ENCODE peak calls at places on chromosomes 11 and 22, in seven cellular contexts. O is BE2C, S is heart left ventricle, Z is HCT116, N is PC-9, B is brain microvascular endothelial cell, Q is psoas muscle. W is an unnamed sample.

GRCh38 chr22:23696326-23696851 is 5.6 kb downstream of the RGL4 start:
- DNase-seq in O (no peak), S (no peak), Z (no peak), N (no peak), B (peak; percentile 40), Q (peak; percentile 71), W (no peak)

GRCh38 chr11:68843703-68844312 is 2.1 kb upstream of the CPT1A start:
- DNase-seq in O (no peak), S (peak; percentile 93), Z (peak; percentile 67), N (peak; percentile 91), B (no peak), Q (peak; percentile 78), W (no peak)

GRCh38 chr11:77054018-77054417 is 12.8 kb upstream of the CAPN5 start:
- DNase-seq in O (no peak), S (no peak), Z (no peak), N (no peak), B (no peak), Q (no peak), W (no peak)

GRCh38 chr11:68383976-68384501 is 71.6 kb downstream of the LRP5 start:
- DNase-seq in O (peak; percentile 78), S (no peak), Z (peak; percentile 24), N (peak; percentile 61), B (peak; percentile 51), Q (peak; percentile 80), W (peak; percentile 11)

GRCh38 chr11:100593321-100593720 is 93.8 kb upstream of the ARHGAP42 start:
- DNase-seq in O (no peak), S (no peak), Z (no peak), N (no peak), B (no peak), Q (no peak), W (no peak)

GRCh38 chr22:39348909-39349505 is 784 bp upstream of the SYNGR1 start:
- DNase-seq in O (peak; percentile 58), S (peak; percentile 32), Z (no peak), N (no peak), B (no peak), Q (no peak), W (no peak)

GRCh38 chr11:64339754-64340408 is at the start of gene CCDC88B:
- DNase-seq in O (no peak), S (peak; percentile 87), Z (no peak), N (no peak), B (no peak), Q (peak; percentile 77), W (no peak)

GRCh38 chr11:65493367-65494176 is 5.3 kb upstream of the MALAT1 start:
- DNase-seq in O (no peak), S (no peak), Z (peak; percentile 94), N (peak; percentile 90), B (peak; percentile 96), Q (peak; percentile 92), W (peak; percentile 99)

GRCh38 chr11:70207531-70208131 is 4.5 kb downstream of the FADD start:
- DNase-seq in O (no peak), S (no peak), Z (no peak), N (no peak), B (no peak), Q (no peak), W (no peak)
- H3K4me3 ChIP-seq in O (no peak overlapping the region), S (no peak overlapping the region), Z (no peak overlapping the region), N (no peak overlapping the region), B (no peak overlapping the region), Q (no peak overlapping the region), W (no peak overlapping the region)

DNA sequence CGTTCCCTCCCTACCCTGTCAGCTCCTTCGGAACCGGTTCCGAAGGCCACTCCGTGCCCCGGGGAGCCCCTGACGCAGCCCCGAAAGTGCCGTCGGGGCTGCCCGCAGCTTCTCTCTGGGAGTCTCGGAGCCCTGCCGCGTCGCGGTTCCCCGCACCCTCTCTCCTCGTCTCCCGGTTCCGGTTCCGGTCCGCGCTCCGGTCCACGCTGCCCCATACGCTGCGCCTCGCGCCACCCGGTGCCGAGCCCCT is 626 bp downstream of the MTA2 start:
- DNase-seq in O (no peak), S (no peak), Z (no peak), N (no peak), B (no peak), Q (no peak), W (no peak)
- H3K36me3 ChIP-seq in O (peaks cover 26% of the 10 kb centered on the region), S (peaks cover 43% of the 10 kb centered on the region), Z (peaks cover 30% of the 10 kb centered on the region), N (peaks cover 15% of the 10 kb centered on the region), B (peaks cover 27% of the 10 kb centered on the region), Q (peaks cover 44% of the 10 kb centered on the region), W (peaks cover 15% of the 10 kb centered on the region)

DNA sequence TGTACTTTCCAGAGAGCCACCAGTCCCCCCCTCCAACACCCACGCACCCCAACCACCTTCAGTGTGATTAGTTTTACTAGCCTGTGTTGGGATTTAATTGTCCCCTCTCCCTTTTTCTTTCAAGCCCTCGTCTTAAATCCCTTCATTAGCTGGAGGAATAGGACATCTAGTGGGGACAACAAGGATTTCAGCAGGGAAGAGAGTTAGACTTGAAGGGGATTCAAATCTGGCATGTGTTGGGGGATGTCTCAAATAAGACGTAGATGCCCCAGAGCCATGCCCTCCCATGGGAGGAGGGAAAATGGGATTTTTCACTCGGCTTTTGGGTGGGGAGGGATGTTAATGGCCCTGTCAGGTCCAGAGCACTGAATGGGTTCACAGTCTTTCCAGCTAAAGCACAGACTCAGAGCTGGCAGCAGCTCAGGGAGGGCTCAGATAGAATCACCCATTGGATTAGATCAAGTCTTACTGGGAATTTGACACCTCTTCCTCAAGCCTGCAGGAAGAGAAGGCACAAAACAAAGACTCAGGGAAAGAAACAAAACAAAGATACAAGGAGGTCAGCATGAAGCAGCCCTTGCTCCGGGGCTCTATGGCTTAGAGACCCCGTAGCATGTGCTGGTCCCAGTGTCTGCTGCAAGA is 10.7 kb downstream of the INS start:
- DNase-seq in O (no peak), S (no peak), Z (peak; percentile 62), N (no peak), B (no peak), Q (no peak), W (peak; percentile 64)
- H3K27me3 ChIP-seq in O (no peaks in the 10 kb centered on the region), S (peaks cover 38% of the 10 kb centered on the region), Z (no peaks in the 10 kb centered on the region), N (peaks cover 9% of the 10 kb centered on the region), B (peaks cover 33% of the 10 kb centered on the region), Q (no peaks in the 10 kb centered on the region), W (peaks cover 44% of the 10 kb centered on the region)

DNA sequence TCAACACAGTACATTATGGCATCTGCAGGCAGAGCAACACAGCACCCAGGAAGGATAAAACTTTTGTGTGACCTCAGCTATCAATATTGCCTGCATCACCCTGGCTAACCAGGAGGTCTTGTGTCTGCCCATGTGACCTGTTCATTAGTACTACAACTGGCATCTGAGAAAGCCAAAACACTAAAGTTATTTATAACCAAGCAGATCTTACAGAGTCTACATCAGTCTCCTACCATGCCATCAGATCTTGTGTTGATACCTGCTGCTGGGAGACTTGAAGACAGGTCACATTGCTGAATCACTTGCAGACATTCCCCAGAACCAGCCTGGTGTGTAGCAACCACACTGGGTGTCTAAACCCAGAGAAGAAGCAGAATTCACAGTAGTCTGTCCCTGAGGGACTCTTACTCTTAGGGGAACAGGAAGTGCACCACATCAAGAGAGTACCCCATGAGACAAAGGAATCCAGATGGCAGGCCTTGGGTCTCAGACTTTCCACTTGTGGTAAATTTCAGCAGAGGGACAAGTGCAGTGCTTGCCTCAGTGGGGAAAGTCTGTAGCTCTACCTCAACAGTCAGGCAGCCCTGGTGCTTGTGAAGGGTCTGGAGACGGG is 7.0 kb downstream of the OR9G1 start:
- DNase-seq in O (no peak), S (no peak), Z (no peak), N (no peak), B (no peak), Q (no peak), W (peak; percentile 3)
- H3K4me3 ChIP-seq in O (no peak overlapping the region), S (no peak overlapping the region), Z (no peak overlapping the region), N (no peak overlapping the region), B (no peak overlapping the region), Q (no peak overlapping the region), W (no peak overlapping the region)

GRCh38 chr11:60924906-60925684 is 835 bp downstream of the TMEM132A start:
- DNase-seq in O (no peak), S (no peak), Z (no peak), N (no peak), B (no peak), Q (no peak), W (no peak)

GRCh38 chr11:60923326-60923725 is 934 bp upstream of the TMEM132A start:
- DNase-seq in O (no peak), S (no peak), Z (no peak), N (no peak), B (no peak), Q (no peak), W (no peak)

GRCh38 chr11:60923800-60924109 is 505 bp upstream of the TMEM132A start:
- DNase-seq in O (no peak), S (no peak), Z (no peak), N (no peak), B (no peak), Q (no peak), W (no peak)

GRCh38 chr11:60922906-60923305 is 1.4 kb upstream of the TMEM132A start:
- DNase-seq in O (no peak), S (no peak), Z (no peak), N (no peak), B (no peak), Q (no peak), W (no peak)

DNA sequence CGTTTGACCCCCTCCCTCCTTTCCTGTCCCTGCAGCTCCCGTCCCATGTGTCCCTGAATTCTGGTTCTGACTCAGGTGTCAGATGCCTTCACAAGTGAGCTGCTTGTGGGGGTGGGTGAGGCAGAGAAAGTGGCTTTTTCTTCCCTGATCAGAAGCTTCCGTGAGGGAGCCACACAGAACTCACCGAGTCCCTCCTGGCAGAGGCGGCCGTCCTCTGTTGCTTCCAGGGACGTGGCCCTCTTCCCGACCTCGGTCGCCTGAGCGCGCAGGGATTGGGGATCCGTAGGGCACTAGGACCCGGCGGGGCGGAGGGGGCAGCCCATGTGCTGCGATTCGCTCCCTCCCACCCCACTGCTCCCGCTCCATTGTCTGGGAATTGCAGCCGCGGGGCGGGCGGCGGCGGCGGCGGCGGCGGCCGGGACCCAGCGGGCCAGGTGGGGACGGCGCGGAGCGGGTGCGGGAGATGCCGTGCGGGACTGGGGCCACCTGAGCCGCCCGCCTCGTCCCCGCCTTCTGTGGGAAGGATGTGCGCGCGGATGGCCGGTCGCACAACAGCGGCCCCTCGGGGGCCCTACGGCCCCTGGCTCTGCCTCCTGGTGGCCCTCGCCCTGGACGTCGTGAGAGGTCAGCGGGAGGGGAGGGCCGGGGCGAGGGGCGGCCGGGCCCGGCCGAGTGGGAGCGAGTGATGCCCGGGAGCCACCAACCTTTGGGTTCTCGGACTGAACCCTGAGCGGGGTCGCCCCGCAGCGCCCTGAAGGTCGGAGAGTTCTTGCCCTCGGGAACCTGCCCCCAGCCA is at the start of gene TMEM132A:
- DNase-seq in O (peak; percentile 80), S (peak; percentile 84), Z (peak; percentile 37), N (peak; percentile 78), B (peak; percentile 62), Q (peak; percentile 78), W (peak; percentile 56)
- H3K36me3 ChIP-seq in O (peaks cover 14% of the 10 kb centered on the region), S (peaks cover 37% of the 10 kb centered on the region), Z (peaks cover 24% of the 10 kb centered on the region), N (peaks cover 18% of the 10 kb centered on the region), B (peaks cover 25% of the 10 kb centered on the region), Q (peaks cover 36% of the 10 kb centered on the region), W (peaks cover 27% of the 10 kb centered on the region)

DNA sequence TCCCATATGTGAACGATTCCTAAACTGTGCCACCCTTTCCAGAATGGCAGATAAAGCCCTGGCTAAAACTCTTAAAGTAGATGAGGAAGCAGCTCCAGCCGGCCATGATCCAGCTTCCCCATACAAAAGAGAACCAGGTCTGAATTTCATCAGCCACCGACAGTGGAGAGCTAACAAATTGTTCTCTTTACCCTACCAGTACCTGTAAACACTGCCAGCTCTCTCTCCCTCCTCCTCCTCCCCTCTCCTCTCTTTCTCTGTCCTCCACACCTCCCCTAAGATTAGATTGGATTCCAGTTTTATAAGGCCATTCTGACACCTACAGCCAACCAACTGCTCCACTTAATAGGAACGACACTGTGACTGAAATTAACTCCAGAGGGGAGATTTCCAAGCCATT is 176.9 kb downstream of the DSCAML1 start:
- DNase-seq in O (no peak), S (no peak), Z (no peak), N (no peak), B (no peak), Q (no peak), W (no peak)
- H3K27me3 ChIP-seq in O (no peaks in the 10 kb centered on the region), S (no peaks in the 10 kb centered on the region), Z (peaks cover 12% of the 10 kb centered on the region), N (peaks cover 75% of the 10 kb centered on the region), B (no peaks in the 10 kb centered on the region), Q (no peaks in the 10 kb centered on the region), W (no peaks in the 10 kb centered on the region)